ENCODE peak calls at places on chromosome 22, in nine cellular contexts. One of them, this sample, is unnamed.

GRCh38 chr22:23692598-23693291 is 1.9 kb downstream of the RGL4 start:
- DNase-seq in pancreas: no peak
- DNase-seq in neural progenitor cell: peak; percentile 23
- DNase-seq in spleen: no peak
- DNase-seq in cardiac fibroblast: no peak
- DNase-seq in choroid plexus epithelial cell: no peak
- DNase-seq in sigmoid colon: no peak
- DNase-seq in H1: no peak
- DNase-seq in heart left ventricle: no peak
- DNase-seq in this sample: no peak

GRCh38 chr22:27804683-27805297 is 3.2 kb upstream of the MN1 start:
- DNase-seq in pancreas: peak; percentile 49
- DNase-seq in neural progenitor cell: peak; percentile 88
- DNase-seq in spleen: no peak
- DNase-seq in cardiac fibroblast: peak; percentile 82
- DNase-seq in choroid plexus epithelial cell: peak; percentile 80
- DNase-seq in sigmoid colon: peak; percentile 88
- DNase-seq in H1: no peak
- DNase-seq in heart left ventricle: peak; percentile 82
- DNase-seq in this sample: peak; percentile 71

GRCh38 chr22:19808873-19809478 is 45.7 kb downstream of the GNB1L start:
- DNase-seq in pancreas: no peak
- DNase-seq in neural progenitor cell: no peak
- DNase-seq in spleen: peak; percentile 61
- DNase-seq in cardiac fibroblast: no peak
- DNase-seq in choroid plexus epithelial cell: no peak
- DNase-seq in sigmoid colon: no peak
- DNase-seq in H1: no peak
- DNase-seq in heart left ventricle: peak; percentile 68
- DNase-seq in this sample: no peak

GRCh38 chr22:28629420-28630184 is 50.0 kb downstream of the TTC28 start:
- DNase-seq in pancreas: no peak
- DNase-seq in neural progenitor cell: peak; percentile 57
- DNase-seq in spleen: no peak
- DNase-seq in cardiac fibroblast: peak; percentile 22
- DNase-seq in choroid plexus epithelial cell: peak; percentile 13
- DNase-seq in sigmoid colon: no peak
- DNase-seq in H1: no peak
- DNase-seq in heart left ventricle: no peak
- DNase-seq in this sample: peak; percentile 44

GRCh38 chr22:30825711-30826505 is 131.2 kb downstream of the OSBP2 start:
- DNase-seq in pancreas: no peak
- DNase-seq in neural progenitor cell: no peak
- DNase-seq in spleen: no peak
- DNase-seq in cardiac fibroblast: no peak
- DNase-seq in choroid plexus epithelial cell: no peak
- DNase-seq in sigmoid colon: no peak
- DNase-seq in H1: no peak
- DNase-seq in heart left ventricle: no peak
- DNase-seq in this sample: no peak

GRCh38 chr22:34055525-34056200 is 135.4 kb upstream of the LARGE1 start:
- DNase-seq in pancreas: no peak
- DNase-seq in neural progenitor cell: peak; percentile 72
- DNase-seq in spleen: no peak
- DNase-seq in cardiac fibroblast: no peak
- DNase-seq in choroid plexus epithelial cell: no peak
- DNase-seq in sigmoid colon: no peak
- DNase-seq in H1: peak; percentile 38
- DNase-seq in heart left ventricle: no peak
- DNase-seq in this sample: peak; percentile 2

GRCh38 chr22:27531782-27532530 is 269.6 kb downstream of the MN1 start:
- DNase-seq in pancreas: no peak
- DNase-seq in neural progenitor cell: no peak
- DNase-seq in spleen: no peak
- DNase-seq in cardiac fibroblast: peak; percentile 91
- DNase-seq in choroid plexus epithelial cell: peak; percentile 77
- DNase-seq in sigmoid colon: no peak
- DNase-seq in H1: no peak
- DNase-seq in heart left ventricle: no peak
- DNase-seq in this sample: peak; percentile 67

GRCh38 chr22:50119768-50120251 is 30.0 kb downstream of the MOV10L1 start:
- DNase-seq in pancreas: no peak
- DNase-seq in neural progenitor cell: no peak
- DNase-seq in spleen: no peak
- DNase-seq in cardiac fibroblast: peak; percentile 88
- DNase-seq in choroid plexus epithelial cell: peak; percentile 49
- DNase-seq in sigmoid colon: peak; percentile 28
- DNase-seq in H1: no peak
- DNase-seq in heart left ventricle: no peak
- DNase-seq in this sample: no peak

GRCh38 chr22:47091241-47091691 is 328.8 kb downstream of the TBC1D22A start:
- DNase-seq in pancreas: no peak
- DNase-seq in neural progenitor cell: peak; percentile 28
- DNase-seq in spleen: no peak
- DNase-seq in cardiac fibroblast: peak; percentile 36
- DNase-seq in choroid plexus epithelial cell: peak; percentile 24
- DNase-seq in sigmoid colon: no peak
- DNase-seq in H1: no peak
- DNase-seq in heart left ventricle: no peak
- DNase-seq in this sample: peak; percentile 11

GRCh38 chr22:47089374-47089773 is 326.9 kb downstream of the TBC1D22A start:
- DNase-seq in pancreas: no peak
- DNase-seq in neural progenitor cell: no peak
- DNase-seq in spleen: no peak
- DNase-seq in cardiac fibroblast: no peak
- DNase-seq in choroid plexus epithelial cell: no peak
- DNase-seq in sigmoid colon: no peak
- DNase-seq in H1: no peak
- DNase-seq in heart left ventricle: no peak
- DNase-seq in this sample: no peak

GRCh38 chr22:47088480-47089145 is 326.2 kb downstream of the TBC1D22A start:
- DNase-seq in pancreas: no peak
- DNase-seq in neural progenitor cell: no peak
- DNase-seq in spleen: no peak
- DNase-seq in cardiac fibroblast: no peak
- DNase-seq in choroid plexus epithelial cell: no peak
- DNase-seq in sigmoid colon: no peak
- DNase-seq in H1: no peak
- DNase-seq in heart left ventricle: no peak
- DNase-seq in this sample: no peak

GRCh38 chr22:47090591-47091240 is 328.3 kb downstream of the TBC1D22A start:
- DNase-seq in pancreas: no peak
- DNase-seq in neural progenitor cell: peak; percentile 47
- DNase-seq in spleen: no peak
- DNase-seq in cardiac fibroblast: peak; percentile 64
- DNase-seq in choroid plexus epithelial cell: peak; percentile 67
- DNase-seq in sigmoid colon: no peak
- DNase-seq in H1: no peak
- DNase-seq in heart left ventricle: no peak
- DNase-seq in this sample: peak; percentile 26

DNA sequence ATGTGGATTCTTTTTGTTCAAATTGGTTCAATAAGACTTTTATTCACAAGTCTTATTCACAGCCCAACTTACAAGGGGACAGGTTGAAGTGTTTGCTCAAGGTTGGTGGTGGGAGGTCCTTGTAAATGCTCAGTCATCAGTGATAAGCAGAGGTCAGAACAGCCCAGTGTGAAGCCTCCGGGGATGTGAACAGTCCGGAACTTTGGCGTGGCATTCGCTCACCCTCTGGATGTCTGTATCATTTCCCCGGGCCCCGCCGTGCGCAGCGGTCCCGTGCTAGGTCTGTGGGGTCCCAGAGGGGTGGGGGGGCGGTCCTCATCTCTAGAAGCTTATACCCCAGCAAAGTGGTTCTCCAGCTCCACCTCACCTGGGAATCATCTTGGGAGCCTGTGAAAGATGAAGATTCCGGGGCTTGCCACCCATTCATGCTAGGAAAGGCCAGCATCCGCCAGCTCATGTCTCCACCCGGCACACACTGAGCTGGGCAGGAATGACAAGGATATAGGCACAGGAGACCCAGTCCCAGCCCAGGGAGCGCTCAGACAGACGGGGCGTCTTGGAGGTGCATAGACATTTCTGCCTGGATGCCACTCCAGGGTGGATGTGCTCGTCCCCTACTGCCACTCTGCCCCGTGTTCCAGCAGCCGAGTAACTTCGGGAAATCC is 327.5 kb downstream of the TBC1D22A start:
- DNase-seq in pancreas: no peak
- DNase-seq in neural progenitor cell: no peak
- DNase-seq in spleen: no peak
- DNase-seq in cardiac fibroblast: no peak
- DNase-seq in choroid plexus epithelial cell: no peak
- DNase-seq in sigmoid colon: no peak
- DNase-seq in H1: no peak
- DNase-seq in heart left ventricle: no peak
- DNase-seq in this sample: no peak
- H3K4me3 ChIP-seq in pancreas: no peak overlapping the region
- H3K4me3 ChIP-seq in neural progenitor cell: no peak overlapping the region
- H3K4me3 ChIP-seq in spleen: no peak overlapping the region
- H3K4me3 ChIP-seq in cardiac fibroblast: no peak overlapping the region
- H3K4me3 ChIP-seq in choroid plexus epithelial cell: no peak overlapping the region
- H3K4me3 ChIP-seq in sigmoid colon: no peak overlapping the region
- H3K4me3 ChIP-seq in H1: peak overlapping the region; percentile 59
- H3K4me3 ChIP-seq in heart left ventricle: peak overlapping the region; percentile 35
- H3K4me3 ChIP-seq in this sample: peak overlapping the region; percentile 44

DNA sequence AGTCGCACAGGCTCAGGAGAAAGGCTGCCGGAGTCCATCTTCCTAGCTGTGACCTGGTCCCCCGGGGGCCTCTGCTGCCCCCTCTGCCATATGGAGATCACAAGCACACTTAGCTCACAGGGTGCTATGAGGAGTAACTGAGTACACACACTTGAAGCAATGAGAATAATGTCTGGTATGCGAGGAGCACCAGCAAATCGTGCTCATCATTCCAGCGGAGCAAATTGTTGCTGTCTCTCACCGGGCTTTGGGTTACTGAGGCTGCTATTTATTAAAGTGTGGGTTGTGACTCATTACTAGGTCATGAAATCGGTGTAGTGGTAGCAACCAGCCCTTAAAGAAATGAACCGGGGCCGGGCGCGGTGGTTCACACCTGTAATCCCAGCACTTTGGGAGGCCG is 48.1 kb upstream of the EIF3D start:
- DNase-seq in pancreas: no peak
- DNase-seq in neural progenitor cell: no peak
- DNase-seq in spleen: no peak
- DNase-seq in cardiac fibroblast: peak; percentile 8
- DNase-seq in choroid plexus epithelial cell: peak; percentile 93
- DNase-seq in sigmoid colon: no peak
- DNase-seq in H1: no peak
- DNase-seq in heart left ventricle: no peak
- DNase-seq in this sample: peak; percentile 74
- TF ChIP-seq CTCF in pancreas: no peak
- TF ChIP-seq CTCF in neural progenitor cell: no peak
- TF ChIP-seq CTCF in spleen: no peak
- TF ChIP-seq CTCF in cardiac fibroblast: no peak
- TF ChIP-seq CTCF in choroid plexus epithelial cell: peak; percentile 16
- TF ChIP-seq CTCF in sigmoid colon: no peak
- TF ChIP-seq CTCF in H1: no peak
- TF ChIP-seq CTCF in heart left ventricle: no peak
- TF ChIP-seq CTCF in this sample: no peak

GRCh38 chr22:46084943-46085830 is 65.1 kb upstream of the PPARA start:
- DNase-seq in pancreas: peak; percentile 89
- DNase-seq in neural progenitor cell: no peak
- DNase-seq in spleen: peak; percentile 88
- DNase-seq in cardiac fibroblast: peak; percentile 31
- DNase-seq in choroid plexus epithelial cell: no peak
- DNase-seq in sigmoid colon: peak; percentile 95
- DNase-seq in H1: no peak
- DNase-seq in heart left ventricle: peak; percentile 93
- DNase-seq in this sample: peak; percentile 72

GRCh38 chr22:46083383-46084350 is 66.7 kb upstream of the PPARA start:
- DNase-seq in pancreas: peak; percentile 30
- DNase-seq in neural progenitor cell: no peak
- DNase-seq in spleen: peak; percentile 54
- DNase-seq in cardiac fibroblast: no peak
- DNase-seq in choroid plexus epithelial cell: no peak
- DNase-seq in sigmoid colon: peak; percentile 72
- DNase-seq in H1: no peak
- DNase-seq in heart left ventricle: peak; percentile 41
- DNase-seq in this sample: no peak

GRCh38 chr22:46085831-46086576 is 64.3 kb upstream of the PPARA start:
- DNase-seq in pancreas: peak; percentile 67
- DNase-seq in neural progenitor cell: no peak
- DNase-seq in spleen: peak; percentile 76
- DNase-seq in cardiac fibroblast: peak; percentile 69
- DNase-seq in choroid plexus epithelial cell: no peak
- DNase-seq in sigmoid colon: peak; percentile 90
- DNase-seq in H1: no peak
- DNase-seq in heart left ventricle: peak; percentile 87
- DNase-seq in this sample: peak; percentile 83

GRCh38 chr22:46082633-46083032 is 67.7 kb upstream of the PPARA start:
- DNase-seq in pancreas: no peak
- DNase-seq in neural progenitor cell: no peak
- DNase-seq in spleen: no peak
- DNase-seq in cardiac fibroblast: no peak
- DNase-seq in choroid plexus epithelial cell: no peak
- DNase-seq in sigmoid colon: peak; percentile 29
- DNase-seq in H1: no peak
- DNase-seq in heart left ventricle: no peak
- DNase-seq in this sample: no peak

GRCh38 chr22:46084376-46084775 is 66.0 kb upstream of the PPARA start:
- DNase-seq in pancreas: no peak
- DNase-seq in neural progenitor cell: no peak
- DNase-seq in spleen: peak; percentile 59
- DNase-seq in cardiac fibroblast: no peak
- DNase-seq in choroid plexus epithelial cell: no peak
- DNase-seq in sigmoid colon: no peak
- DNase-seq in H1: no peak
- DNase-seq in heart left ventricle: peak; percentile 38
- DNase-seq in this sample: no peak
- H3K4me3 ChIP-seq in pancreas: no peak overlapping the region
- H3K4me3 ChIP-seq in neural progenitor cell: no peak overlapping the region
- H3K4me3 ChIP-seq in spleen: no peak overlapping the region
- H3K4me3 ChIP-seq in cardiac fibroblast: peak overlapping the region; percentile 72
- H3K4me3 ChIP-seq in choroid plexus epithelial cell: no peak overlapping the region
- H3K4me3 ChIP-seq in sigmoid colon: no peak overlapping the region
- H3K4me3 ChIP-seq in H1: no peak overlapping the region
- H3K4me3 ChIP-seq in heart left ventricle: peak overlapping the region; percentile 40
- H3K4me3 ChIP-seq in this sample: no peak overlapping the region

DNA sequence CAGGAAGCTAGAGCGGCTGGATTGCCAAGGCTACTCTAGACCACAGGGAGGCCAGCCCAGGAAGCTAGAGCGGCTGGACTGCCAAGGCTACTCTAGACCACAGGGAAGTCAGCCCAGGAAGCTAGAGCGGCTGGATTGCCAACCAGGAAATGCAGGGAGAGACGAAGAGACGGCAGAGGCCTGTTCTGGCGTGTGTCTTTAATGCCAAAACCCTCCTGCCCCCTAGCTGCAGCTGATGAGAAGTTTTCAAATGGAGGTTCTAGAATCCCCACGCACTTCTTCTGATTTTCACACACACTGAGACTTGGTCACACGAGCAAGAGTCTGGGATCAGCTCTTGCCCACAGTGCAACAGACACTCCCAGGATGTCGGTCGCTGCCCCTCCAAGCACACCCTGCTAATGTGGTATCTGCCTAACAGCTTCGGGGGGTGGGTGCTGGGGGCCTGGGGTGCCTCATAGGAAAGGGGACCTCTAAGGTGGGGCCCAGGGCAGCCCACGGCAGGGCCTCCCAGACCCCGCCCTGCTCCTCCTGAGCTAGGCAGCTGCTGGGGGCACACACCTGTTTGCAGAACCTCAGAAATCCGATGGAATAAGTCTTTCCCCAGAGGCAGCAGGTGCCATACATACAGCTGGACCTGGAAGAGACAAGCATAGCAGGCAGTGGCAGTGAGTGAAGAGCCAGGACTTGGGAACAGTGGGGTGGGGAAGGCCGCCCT is 28.5 kb downstream of the MAFF start:
- DNase-seq in pancreas: no peak
- DNase-seq in neural progenitor cell: peak; percentile 47
- DNase-seq in spleen: no peak
- DNase-seq in cardiac fibroblast: peak; percentile 82
- DNase-seq in choroid plexus epithelial cell: peak; percentile 50
- DNase-seq in sigmoid colon: no peak
- DNase-seq in H1: no peak
- DNase-seq in heart left ventricle: no peak
- DNase-seq in this sample: peak; percentile 90
- TF ChIP-seq CTCF in pancreas: no peak
- TF ChIP-seq CTCF in neural progenitor cell: peak; percentile 52
- TF ChIP-seq CTCF in spleen: no peak
- TF ChIP-seq CTCF in cardiac fibroblast: peak; percentile 39
- TF ChIP-seq CTCF in choroid plexus epithelial cell: peak; percentile 48
- TF ChIP-seq CTCF in sigmoid colon: no peak
- TF ChIP-seq CTCF in H1: peak; percentile 55
- TF ChIP-seq CTCF in heart left ventricle: peak; percentile 47
- TF ChIP-seq CTCF in this sample: peak; percentile 88

This sample was measured in epithelial cell of esophagus.